ENCODE peak calls at places on chromosomes 11 and 22, in nine cellular contexts. Y is transverse colon, K is breast epithelium, Z is GM23338, F is prostate gland, D is spleen, L is endothelial cell of umbilical vein, Q is HepG2, H is sigmoid colon. G is an unnamed sample.

GRCh38 chr11:129418039-129418438 is 42.4 kb downstream of the BARX2 start:
- DNase-seq in Z (no peak), D (no peak), Y (peak; percentile 42), K (no peak), L (no peak), H (no peak), Q (no peak), F (no peak), G (no peak)

GRCh38 chr11:47714554-47715081 is 551 bp downstream of the AGBL2 start:
- DNase-seq in Z (peak; percentile 48), L (peak; percentile 12), D (peak; percentile 77), K (no peak), Q (no peak), F (no peak), H (peak; percentile 66), Y (peak; percentile 18), G (no peak)

GRCh38 chr11:123434262-123434661 is 4.2 kb downstream of the GRAMD1B start:
- DNase-seq in D (no peak), K (no peak), H (no peak), Q (no peak), L (peak; percentile 25), Y (peak; percentile 17), F (no peak), Z (peak; percentile 78), G (peak; percentile 43)

GRCh38 chr11:27910186-27910941 is 197.6 kb downstream of the KIF18A start:
- DNase-seq in H (no peak), D (no peak), Q (no peak), Z (no peak), F (no peak), Y (no peak), L (peak; percentile 29), K (no peak), G (no peak)

GRCh38 chr11:94058630-94059029 is 37.5 kb downstream of the HEPHL1 start:
- DNase-seq in H (no peak), L (no peak), Q (no peak), K (no peak), F (no peak), Y (no peak), Z (no peak), D (no peak), G (no peak)

GRCh38 chr22:31192513-31192912 is 19.6 kb upstream of the LIMK2 start:
- DNase-seq in H (no peak), L (no peak), Q (no peak), K (no peak), F (no peak), Y (no peak), Z (no peak), D (no peak), G (no peak)

GRCh38 chr22:29813563-29813962 is 24.5 kb downstream of the ASCC2 start:
- DNase-seq in Q (no peak), D (no peak), K (no peak), Y (no peak), Z (peak; percentile 39), F (no peak), L (no peak), H (no peak), G (peak; percentile 7)

GRCh38 chr22:39496131-39496838 is 5.8 kb upstream of the MIEF1 start:
- DNase-seq in F (peak; percentile 56), D (peak; percentile 89), K (peak; percentile 50), H (peak; percentile 84), Q (peak; percentile 74), Z (peak; percentile 91), L (peak; percentile 60), Y (peak; percentile 84), G (peak; percentile 56)

GRCh38 chr11:76200006-76200940 is 6.0 kb downstream of the WNT11 start:
- DNase-seq in D (no peak), Y (no peak), F (no peak), Z (no peak), L (no peak), Q (no peak), H (no peak), K (no peak), G (no peak)

GRCh38 chr11:35747638-35748037 is 85.1 kb downstream of the TRIM44 start:
- DNase-seq in H (no peak), Y (no peak), Z (peak; percentile 13), Q (no peak), F (no peak), D (no peak), K (no peak), L (no peak), G (no peak)

GRCh38 chr22:40855960-40856512 is 403 bp downstream of the ST13 start:
- DNase-seq in F (peak; percentile 11), K (peak; percentile 29), H (peak; percentile 69), Q (no peak), Y (no peak), D (peak; percentile 90), Z (peak; percentile 67), L (peak; percentile 70), G (no peak)

GRCh38 chr11:36164522-36165250 is 124.5 kb downstream of the COMMD9 start:
- DNase-seq in Z (no peak), D (no peak), Y (no peak), Q (no peak), L (peak; percentile 73), F (peak; percentile 40), K (no peak), H (no peak), G (no peak)

GRCh38 chr11:79045811-79046304 is 395.0 kb downstream of the TENM4 start:
- DNase-seq in F (no peak), Y (no peak), Z (no peak), Q (no peak), K (peak; percentile 23), L (no peak), H (no peak), D (no peak), G (no peak)

GRCh38 chr11:80562726-80563125 is 1121.9 kb upstream of the TENM4 start:
- DNase-seq in Y (no peak), Q (no peak), L (no peak), H (no peak), D (no peak), K (no peak), F (no peak), Z (peak; percentile 20), G (no peak)

GRCh38 chr22:32801436-32802290 is at the start of gene TIMP3:
- DNase-seq in Q (no peak), H (peak; percentile 96), F (peak; percentile 74), Z (peak; percentile 90), D (peak; percentile 86), K (peak; percentile 82), Y (peak; percentile 74), L (no peak), G (no peak)

GRCh38 chr22:36486619-36487384 is 5.4 kb upstream of the TXN2 start:
- DNase-seq in Y (peak; percentile 58), K (no peak), Z (peak; percentile 81), D (no peak), H (no peak), L (peak; percentile 43), Q (peak; percentile 53), F (peak; percentile 36), G (no peak)

GRCh38 chr22:35622132-35622913 is 5.2 kb upstream of the MB start:
- DNase-seq in Y (peak; percentile 83), D (no peak), K (peak; percentile 88), Z (peak; percentile 38), Q (no peak), F (peak; percentile 88), L (no peak), H (peak; percentile 88), G (no peak)

DNA sequence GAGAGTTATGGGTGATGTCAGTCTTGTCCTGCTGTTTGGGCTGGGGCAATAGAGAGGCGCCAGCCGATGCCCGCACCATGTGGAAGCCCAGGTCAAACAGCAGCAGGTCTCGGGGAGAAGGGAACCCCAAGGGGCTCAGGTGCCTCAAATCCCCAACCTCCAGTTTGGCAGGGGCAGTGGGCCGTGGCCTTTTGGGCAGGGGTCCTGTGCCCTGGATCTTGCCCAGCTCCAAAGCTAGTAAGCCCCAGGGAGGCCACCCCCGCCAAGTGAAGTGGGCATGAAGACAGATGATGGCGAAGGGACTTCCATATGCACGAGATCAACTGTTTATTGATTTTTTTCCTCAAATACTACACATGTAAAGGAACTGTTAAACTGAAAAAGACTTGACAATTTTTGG is 12.4 kb upstream of the ARFGAP3 start:
- DNase-seq in H (no peak), K (no peak), Y (no peak), F (no peak), Z (no peak), D (no peak), Q (no peak), L (no peak), G (no peak)
- TF ChIP-seq POLR2AphosphoS5 in H (no peak), K (no peak), Y (no peak), F (no peak), Z (no peak), D (no peak), Q (no peak), L (no peak), G (no peak)

GRCh38 chr11:88174627-88175003 is 628 bp downstream of the RAB38 start:
- DNase-seq in L (peak; percentile 80), K (peak; percentile 58), F (peak; percentile 30), Z (peak; percentile 56), H (peak; percentile 85), Q (no peak), D (peak; percentile 86), Y (peak; percentile 74), G (peak; percentile 45)
- H3K4me3 ChIP-seq in L (peak overlapping the region; percentile 61), K (peak overlapping the region; percentile 60), F (peak overlapping the region; percentile 36), Z (peak overlapping the region; percentile 77), H (peak overlapping the region; percentile 39), Q (no peak overlapping the region), D (peak overlapping the region; percentile 45), Y (peak overlapping the region; percentile 29), G (peak overlapping the region; percentile 64)

DNA sequence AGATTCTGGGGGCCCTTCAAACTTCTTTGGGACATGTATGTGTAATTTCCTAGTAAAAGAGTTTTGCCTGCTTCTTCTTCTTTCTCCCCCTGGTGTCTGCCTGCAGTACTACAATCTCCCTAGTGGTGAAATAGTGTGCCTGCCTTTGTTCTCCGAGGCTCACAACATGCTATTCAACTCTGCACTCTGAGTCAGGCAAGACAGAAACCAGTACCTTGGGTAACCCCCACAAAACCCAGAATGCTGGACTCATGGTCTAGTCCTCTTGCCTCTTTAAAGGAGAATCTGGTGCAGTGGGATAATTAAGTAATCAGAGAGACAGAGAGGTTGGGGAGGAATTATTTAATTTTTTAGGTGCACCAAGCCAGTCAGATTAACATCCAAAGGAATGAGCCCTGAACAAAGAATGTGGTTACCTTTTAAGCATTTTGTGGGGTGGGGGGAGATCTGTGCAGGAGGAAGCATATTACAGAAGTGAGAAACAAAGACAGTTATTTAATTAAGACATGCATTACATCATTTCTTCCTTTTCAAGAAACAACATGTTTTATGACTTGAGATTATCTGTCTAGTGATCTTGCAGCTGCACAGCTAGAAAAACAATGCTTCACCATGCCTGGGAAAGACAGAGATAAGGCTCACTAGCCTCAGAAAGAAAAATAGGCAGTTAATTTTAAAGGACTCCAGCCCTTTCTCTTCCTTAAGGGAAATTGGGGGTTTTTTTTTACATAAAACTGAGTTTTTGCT is 11.0 kb upstream of the MS4A6A start:
- DNase-seq in F (no peak), Q (peak; percentile 58), H (no peak), L (peak; percentile 98), Y (peak; percentile 54), D (no peak), Z (peak; percentile 87), K (no peak), G (peak; percentile 56)
- TF ChIP-seq POLR2AphosphoS5 in F (no peak), Q (no peak), H (no peak), L (peak; percentile 20), Y (no peak), D (no peak), Z (no peak), K (no peak), G (no peak)

DNA sequence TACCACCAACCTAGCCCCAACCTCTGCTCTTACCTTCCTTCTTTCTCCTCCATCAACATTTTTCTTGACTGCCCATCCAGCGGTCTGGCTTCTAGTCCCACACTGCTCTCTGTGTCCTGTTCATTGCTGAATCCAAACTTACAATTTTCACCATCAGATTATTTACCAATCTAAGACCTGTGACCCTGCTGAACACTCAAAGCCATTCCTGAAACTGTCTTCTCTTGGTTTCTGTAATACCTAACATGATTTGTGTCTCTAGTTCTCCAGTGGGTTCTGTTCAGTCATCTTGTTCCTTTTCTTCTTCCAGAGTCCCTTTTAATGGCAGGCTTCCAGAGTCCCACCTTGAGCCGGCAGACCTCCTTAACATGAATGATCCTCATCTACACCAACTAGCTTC is 24.1 kb downstream of the RRAS2 start:
- DNase-seq in Z (no peak), Y (no peak), H (no peak), F (no peak), Q (no peak), D (no peak), K (no peak), L (no peak), G (no peak)
- H3K4me3 ChIP-seq in Z (no peak overlapping the region), Y (no peak overlapping the region), H (no peak overlapping the region), F (no peak overlapping the region), Q (no peak overlapping the region), D (no peak overlapping the region), K (no peak overlapping the region), L (no peak overlapping the region), G (no peak overlapping the region)

G was measured in HCT116.